ENCODE peak calls at places on chromosomes 7 and 10, in ten cellular contexts. L is fibroblast of the aortic adventitia; Y is cardiac fibroblast; A is NAMALWA; H is mesothelial cell of epicardium; B is heart left ventricle; P is activated T-helper 1 cell treated with anti-CD3 and anti-CD28 coated beads, Interleukin-2, amount 50 U/mL, for 16 hours; I is nucleus accumbens; X is left colon; J is retina. C is an unnamed sample.

GRCh38 chr10:76973515-76974289 is 663.9 kb downstream of the KCNMA1 start:
- DNase-seq in H (no peak), A (no peak), I (no peak), L (peak; percentile 81), J (no peak), P (no peak), Y (peak; percentile 63), X (peak; percentile 32), B (no peak), C (no peak)

GRCh38 chr7:43652364-43652763 is 69.5 kb downstream of the STK17A start:
- DNase-seq in X (no peak), Y (no peak), L (no peak), I (no peak), A (peak; percentile 21), H (no peak), P (no peak), B (no peak), J (no peak), C (no peak)

GRCh38 chr10:101062231-101063161 is 707 bp downstream of the KAZALD1 start:
- DNase-seq in L (no peak), I (no peak), H (peak; percentile 53), A (no peak), P (no peak), B (peak; percentile 61), J (peak; percentile 81), Y (peak; percentile 43), X (peak; percentile 73), C (no peak)

GRCh38 chr10:118108194-118109026 is 61.7 kb upstream of the RAB11FIP2 start:
- DNase-seq in P (no peak), L (no peak), Y (no peak), X (no peak), B (no peak), J (peak; percentile 78), A (no peak), H (no peak), I (no peak), C (no peak)

GRCh38 chr7:1894313-1894900 is 224.3 kb downstream of the ELFN1 start:
- DNase-seq in A (no peak), B (no peak), J (no peak), X (no peak), L (no peak), Y (no peak), P (no peak), I (no peak), H (no peak), C (no peak)

GRCh38 chr7:56491636-56492425 is 375.6 kb upstream of the NUPR2 start:
- DNase-seq in H (no peak), P (no peak), A (no peak), X (no peak), Y (no peak), J (no peak), I (no peak), B (no peak), L (no peak), C (no peak)

GRCh38 chr10:4691301-4691700 is 134.7 kb upstream of the AKR1E2 start:
- DNase-seq in Y (peak; percentile 26), B (no peak), P (no peak), A (no peak), X (no peak), J (no peak), L (no peak), I (no peak), H (no peak), C (no peak)

GRCh38 chr10:117312430-117312829 is 62.8 kb downstream of the PDZD8 start:
- DNase-seq in J (no peak), X (no peak), I (no peak), H (no peak), P (no peak), A (no peak), L (no peak), Y (no peak), B (no peak), C (no peak)

GRCh38 chr7:50728184-50728583 is 54.5 kb downstream of the GRB10 start:
- DNase-seq in I (no peak), X (no peak), J (no peak), H (no peak), B (no peak), P (no peak), L (peak; percentile 80), Y (peak; percentile 74), A (no peak), C (no peak)

GRCh38 chr7:105651798-105652197 is 70.5 kb upstream of the EFCAB10 start:
- DNase-seq in H (no peak), I (no peak), L (no peak), X (no peak), A (no peak), B (no peak), Y (no peak), J (no peak), P (no peak), C (no peak)

GRCh38 chr7:157058701-157059100 is 48.2 kb upstream of the MNX1 start:
- DNase-seq in B (no peak), Y (no peak), L (no peak), X (no peak), P (no peak), I (no peak), A (no peak), J (no peak), H (no peak), C (no peak)

GRCh38 chr7:116955801-116956514 is 2.7 kb downstream of the ST7 start:
- DNase-seq in A (peak; percentile 44), H (no peak), X (no peak), L (peak; percentile 84), Y (peak; percentile 15), B (no peak), P (no peak), I (no peak), J (no peak), C (no peak)

GRCh38 chr7:149787428-149788299 is 14.3 kb upstream of the ZNF467 start:
- DNase-seq in A (no peak), B (peak; percentile 59), J (peak; percentile 56), P (no peak), I (no peak), X (no peak), Y (no peak), L (no peak), H (no peak), C (no peak)

GRCh38 chr10:22321831-22322662 is 1.1 kb downstream of the BMI1 start:
- DNase-seq in P (no peak), J (peak; percentile 76), H (no peak), B (no peak), L (no peak), Y (peak; percentile 30), I (peak; percentile 45), X (no peak), A (peak; percentile 46), C (peak; percentile 32)

GRCh38 chr7:176786-177185 is 15.6 kb upstream of the FAM20C start:
- DNase-seq in J (no peak), I (no peak), Y (no peak), X (no peak), B (no peak), A (no peak), P (no peak), L (no peak), H (no peak), C (no peak)

GRCh38 chr10:26879744-26880143 is 19.0 kb upstream of the ABI1 start:
- DNase-seq in A (no peak), X (peak; percentile 51), P (no peak), I (peak; percentile 14), J (no peak), B (no peak), L (no peak), Y (no peak), H (no peak), C (no peak)

GRCh38 chr7:131107343-131108211 is 220.1 kb upstream of the MKLN1 start:
- DNase-seq in H (no peak), I (peak; percentile 70), X (peak; percentile 81), A (peak; percentile 99), B (peak; percentile 80), L (peak; percentile 91), J (peak; percentile 84), P (peak; percentile 64), Y (peak; percentile 85), C (peak; percentile 61)

GRCh38 chr7:114478384-114478783 is 63.8 kb downstream of the FOXP2 start:
- DNase-seq in A (no peak), B (no peak), J (no peak), Y (no peak), H (no peak), L (no peak), I (no peak), P (no peak), X (no peak), C (no peak)

GRCh38 chr10:128324058-128324457 is 197.8 kb upstream of the MKI67 start:
- DNase-seq in I (no peak), B (no peak), X (no peak), L (no peak), P (no peak), J (no peak), H (no peak), A (no peak), Y (no peak), C (no peak)

GRCh38 chr10:14653271-14654161 is 121.2 kb downstream of the FAM107B start:
- DNase-seq in J (peak; percentile 39), P (no peak), I (peak; percentile 16), Y (peak; percentile 62), X (no peak), B (no peak), L (peak; percentile 85), A (peak; percentile 75), H (no peak), C (no peak)

GRCh38 chr7:113217314-113217713 is 99.0 kb upstream of the SMIM30 start:
- DNase-seq in X (no peak), I (no peak), J (no peak), Y (no peak), B (no peak), L (no peak), P (no peak), H (no peak), A (no peak), C (no peak)

GRCh38 chr7:55052726-55053431 is 34.1 kb downstream of the EGFR start:
- DNase-seq in H (no peak), J (no peak), I (no peak), X (no peak), B (no peak), L (no peak), A (no peak), Y (peak; percentile 76), P (no peak), C (no peak)

GRCh38 chr10:24208661-24209420 is at the start of gene KIAA1217:
- DNase-seq in B (peak; percentile 46), Y (peak; percentile 45), X (peak; percentile 63), H (peak; percentile 29), J (peak; percentile 80), P (no peak), I (no peak), L (peak; percentile 56), A (peak; percentile 13), C (no peak)

GRCh38 chr10:56258378-56258777 is 102.7 kb downstream of the ZWINT start:
- DNase-seq in A (no peak), P (no peak), X (no peak), I (no peak), B (no peak), Y (no peak), H (no peak), J (no peak), L (no peak), C (no peak)

GRCh38 chr7:12884033-12884432 is 196.6 kb downstream of the ARL4A start:
- DNase-seq in I (no peak), B (no peak), L (peak; percentile 65), Y (peak; percentile 28), A (no peak), H (no peak), X (no peak), J (no peak), P (no peak), C (no peak)

GRCh38 chr7:128374041-128374440 is 12.6 kb upstream of the PRRT4 start:
- DNase-seq in J (no peak), H (no peak), B (no peak), A (no peak), P (no peak), I (no peak), Y (no peak), L (no peak), X (no peak), C (no peak)

GRCh38 chr7:29945259-29945809 is 44.3 kb downstream of the SCRN1 start:
- DNase-seq in J (no peak), Y (no peak), B (no peak), A (no peak), I (no peak), L (peak; percentile 10), X (no peak), H (no peak), P (no peak), C (no peak)

GRCh38 chr10:25261571-25261970 is 86.8 kb downstream of the GPR158 start:
- DNase-seq in X (no peak), L (no peak), Y (no peak), B (no peak), I (no peak), A (no peak), J (no peak), P (no peak), H (no peak), C (no peak)